ENCODE peak calls at places on chromosomes 5 and 9, in nine cellular contexts. One of them, this sample, is unnamed.

GRCh38 chr5:65356274-65356673 is 125.4 kb downstream of the ADAMTS6 start:
- DNase-seq in uterus: no peak
- DNase-seq in bronchial epithelial cell: no peak
- DNase-seq in GM23248: no peak
- DNase-seq in astrocyte of the spinal cord: no peak
- DNase-seq in epithelial cell of esophagus: no peak
- DNase-seq in neural progenitor cell: no peak
- DNase-seq in adrenal gland: no peak
- DNase-seq in dorsolateral prefrontal cortex: no peak
- DNase-seq in this sample: peak

GRCh38 chr5:171697591-171698102 is 88.0 kb upstream of the SMIM23 start:
- DNase-seq in astrocyte of the spinal cord: no peak
- DNase-seq in uterus: no peak
- DNase-seq in dorsolateral prefrontal cortex: no peak
- DNase-seq in neural progenitor cell: no peak
- DNase-seq in adrenal gland: no peak
- DNase-seq in GM23248: no peak
- DNase-seq in bronchial epithelial cell: no peak
- DNase-seq in epithelial cell of esophagus: no peak
- DNase-seq in this sample: no peak

GRCh38 chr5:131986161-131986912 is 25.1 kb downstream of the ACSL6 start:
- DNase-seq in neural progenitor cell: no peak
- DNase-seq in uterus: no peak
- DNase-seq in GM23248: no peak
- DNase-seq in epithelial cell of esophagus: no peak
- DNase-seq in adrenal gland: no peak
- DNase-seq in astrocyte of the spinal cord: no peak
- DNase-seq in dorsolateral prefrontal cortex: no peak
- DNase-seq in bronchial epithelial cell: no peak
- DNase-seq in this sample: no peak

GRCh38 chr9:94991961-94992907 is 265.7 kb downstream of the AOPEP start:
- DNase-seq in uterus: no peak
- DNase-seq in GM23248: no peak
- DNase-seq in bronchial epithelial cell: no peak
- DNase-seq in epithelial cell of esophagus: no peak
- DNase-seq in dorsolateral prefrontal cortex: no peak
- DNase-seq in adrenal gland: no peak
- DNase-seq in neural progenitor cell: no peak
- DNase-seq in astrocyte of the spinal cord: no peak
- DNase-seq in this sample: no peak

GRCh38 chr9:113973963-113974413 is 97.9 kb downstream of the ZNF618 start:
- DNase-seq in adrenal gland: no peak
- DNase-seq in astrocyte of the spinal cord: peak
- DNase-seq in epithelial cell of esophagus: no peak
- DNase-seq in GM23248: peak
- DNase-seq in neural progenitor cell: no peak
- DNase-seq in bronchial epithelial cell: peak
- DNase-seq in dorsolateral prefrontal cortex: no peak
- DNase-seq in uterus: no peak
- DNase-seq in this sample: peak

GRCh38 chr5:37735649-37736347 is 104.0 kb downstream of the GDNF start:
- DNase-seq in uterus: no peak
- DNase-seq in astrocyte of the spinal cord: peak
- DNase-seq in neural progenitor cell: no peak
- DNase-seq in epithelial cell of esophagus: no peak
- DNase-seq in GM23248: peak
- DNase-seq in dorsolateral prefrontal cortex: peak
- DNase-seq in bronchial epithelial cell: no peak
- DNase-seq in adrenal gland: no peak
- DNase-seq in this sample: peak

GRCh38 chr5:136192015-136192525 is 892 bp downstream of the SMIM32 start:
- DNase-seq in dorsolateral prefrontal cortex: no peak
- DNase-seq in neural progenitor cell: peak
- DNase-seq in astrocyte of the spinal cord: no peak
- DNase-seq in adrenal gland: no peak
- DNase-seq in epithelial cell of esophagus: peak
- DNase-seq in bronchial epithelial cell: no peak
- DNase-seq in GM23248: peak
- DNase-seq in uterus: no peak
- DNase-seq in this sample: peak

GRCh38 chr5:102738037-102738436 is 17.1 kb upstream of the PAM start:
- DNase-seq in uterus: no peak
- DNase-seq in dorsolateral prefrontal cortex: no peak
- DNase-seq in GM23248: no peak
- DNase-seq in bronchial epithelial cell: no peak
- DNase-seq in astrocyte of the spinal cord: no peak
- DNase-seq in neural progenitor cell: no peak
- DNase-seq in adrenal gland: no peak
- DNase-seq in epithelial cell of esophagus: no peak
- DNase-seq in this sample: no peak

GRCh38 chr5:128538249-128539037 is 398 bp upstream of the FBN2 start:
- DNase-seq in dorsolateral prefrontal cortex: no peak
- DNase-seq in uterus: peak
- DNase-seq in GM23248: peak
- DNase-seq in epithelial cell of esophagus: peak
- DNase-seq in astrocyte of the spinal cord: peak
- DNase-seq in neural progenitor cell: peak
- DNase-seq in adrenal gland: peak
- DNase-seq in bronchial epithelial cell: peak
- DNase-seq in this sample: peak

GRCh38 chr5:52799983-52800393 is 12.3 kb downstream of the ITGA1 start:
- DNase-seq in dorsolateral prefrontal cortex: peak
- DNase-seq in neural progenitor cell: peak
- DNase-seq in GM23248: peak
- DNase-seq in uterus: peak
- DNase-seq in astrocyte of the spinal cord: peak
- DNase-seq in bronchial epithelial cell: peak
- DNase-seq in adrenal gland: peak
- DNase-seq in epithelial cell of esophagus: peak
- DNase-seq in this sample: peak

GRCh38 chr5:87392170-87392569 is 20.6 kb downstream of the CCNH start:
- DNase-seq in uterus: no peak
- DNase-seq in GM23248: no peak
- DNase-seq in dorsolateral prefrontal cortex: no peak
- DNase-seq in neural progenitor cell: no peak
- DNase-seq in epithelial cell of esophagus: no peak
- DNase-seq in adrenal gland: no peak
- DNase-seq in bronchial epithelial cell: no peak
- DNase-seq in astrocyte of the spinal cord: no peak
- DNase-seq in this sample: no peak

GRCh38 chr9:98108540-98109031 is 10.4 kb downstream of the TRIM14 start:
- DNase-seq in bronchial epithelial cell: no peak
- DNase-seq in uterus: no peak
- DNase-seq in GM23248: no peak
- DNase-seq in epithelial cell of esophagus: no peak
- DNase-seq in astrocyte of the spinal cord: no peak
- DNase-seq in adrenal gland: no peak
- DNase-seq in neural progenitor cell: no peak
- DNase-seq in dorsolateral prefrontal cortex: no peak
- DNase-seq in this sample: no peak

GRCh38 chr5:56620903-56621680 is 194.3 kb upstream of the MAP3K1 start:
- DNase-seq in dorsolateral prefrontal cortex: no peak
- DNase-seq in uterus: no peak
- DNase-seq in adrenal gland: no peak
- DNase-seq in neural progenitor cell: no peak
- DNase-seq in astrocyte of the spinal cord: peak
- DNase-seq in GM23248: peak
- DNase-seq in epithelial cell of esophagus: no peak
- DNase-seq in bronchial epithelial cell: no peak
- DNase-seq in this sample: peak

GRCh38 chr5:9545301-9545958 is 445 bp downstream of the SEMA5A start:
- DNase-seq in uterus: peak
- DNase-seq in bronchial epithelial cell: no peak
- DNase-seq in dorsolateral prefrontal cortex: no peak
- DNase-seq in epithelial cell of esophagus: no peak
- DNase-seq in astrocyte of the spinal cord: no peak
- DNase-seq in neural progenitor cell: peak
- DNase-seq in GM23248: peak
- DNase-seq in adrenal gland: no peak
- DNase-seq in this sample: no peak
- H3K4me3 ChIP-seq in uterus: peak
- H3K4me3 ChIP-seq in bronchial epithelial cell: peak
- H3K4me3 ChIP-seq in dorsolateral prefrontal cortex: peak
- H3K4me3 ChIP-seq in epithelial cell of esophagus: peak
- H3K4me3 ChIP-seq in astrocyte of the spinal cord: peak
- H3K4me3 ChIP-seq in neural progenitor cell: peak
- H3K4me3 ChIP-seq in GM23248: peak
- H3K4me3 ChIP-seq in adrenal gland: peak
- H3K4me3 ChIP-seq in this sample: peak

GRCh38 chr5:177358333-177358939 is 712 bp downstream of the RGS14 start:
- DNase-seq in astrocyte of the spinal cord: no peak
- DNase-seq in epithelial cell of esophagus: no peak
- DNase-seq in GM23248: no peak
- DNase-seq in neural progenitor cell: no peak
- DNase-seq in uterus: no peak
- DNase-seq in dorsolateral prefrontal cortex: no peak
- DNase-seq in bronchial epithelial cell: no peak
- DNase-seq in adrenal gland: no peak
- DNase-seq in this sample: no peak

GRCh38 chr5:177355162-177355867 is 2.4 kb upstream of the RGS14 start:
- DNase-seq in dorsolateral prefrontal cortex: no peak
- DNase-seq in uterus: no peak
- DNase-seq in adrenal gland: no peak
- DNase-seq in epithelial cell of esophagus: no peak
- DNase-seq in bronchial epithelial cell: no peak
- DNase-seq in astrocyte of the spinal cord: no peak
- DNase-seq in GM23248: no peak
- DNase-seq in neural progenitor cell: no peak
- DNase-seq in this sample: no peak

GRCh38 chr5:177355868-177356168 is 1.9 kb upstream of the RGS14 start:
- DNase-seq in astrocyte of the spinal cord: no peak
- DNase-seq in GM23248: no peak
- DNase-seq in epithelial cell of esophagus: no peak
- DNase-seq in neural progenitor cell: no peak
- DNase-seq in dorsolateral prefrontal cortex: no peak
- DNase-seq in bronchial epithelial cell: no peak
- DNase-seq in adrenal gland: no peak
- DNase-seq in uterus: no peak
- DNase-seq in this sample: no peak

GRCh38 chr5:177357459-177358332 is at the start of gene RGS14:
- DNase-seq in bronchial epithelial cell: peak
- DNase-seq in epithelial cell of esophagus: peak
- DNase-seq in astrocyte of the spinal cord: peak
- DNase-seq in neural progenitor cell: no peak
- DNase-seq in adrenal gland: no peak
- DNase-seq in uterus: no peak
- DNase-seq in dorsolateral prefrontal cortex: no peak
- DNase-seq in GM23248: peak
- DNase-seq in this sample: peak

GRCh38 chr5:177356756-177357458 is 817 bp upstream of the RGS14 start:
- DNase-seq in epithelial cell of esophagus: no peak
- DNase-seq in neural progenitor cell: no peak
- DNase-seq in astrocyte of the spinal cord: no peak
- DNase-seq in adrenal gland: no peak
- DNase-seq in GM23248: no peak
- DNase-seq in uterus: no peak
- DNase-seq in dorsolateral prefrontal cortex: no peak
- DNase-seq in bronchial epithelial cell: no peak
- DNase-seq in this sample: no peak
- H3K4me3 ChIP-seq in epithelial cell of esophagus: no peak
- H3K4me3 ChIP-seq in neural progenitor cell: no peak
- H3K4me3 ChIP-seq in astrocyte of the spinal cord: no peak
- H3K4me3 ChIP-seq in adrenal gland: no peak
- H3K4me3 ChIP-seq in GM23248: no peak
- H3K4me3 ChIP-seq in uterus: no peak
- H3K4me3 ChIP-seq in dorsolateral prefrontal cortex: no peak
- H3K4me3 ChIP-seq in bronchial epithelial cell: no peak
- H3K4me3 ChIP-seq in this sample: no peak

GRCh38 chr9:134335490-134336173 is 9.4 kb downstream of the RXRA start:
- DNase-seq in GM23248: no peak
- DNase-seq in adrenal gland: no peak
- DNase-seq in dorsolateral prefrontal cortex: no peak
- DNase-seq in astrocyte of the spinal cord: no peak
- DNase-seq in epithelial cell of esophagus: no peak
- DNase-seq in bronchial epithelial cell: no peak
- DNase-seq in uterus: no peak
- DNase-seq in neural progenitor cell: no peak
- DNase-seq in this sample: no peak

GRCh38 chr9:134335095-134335489 is 8.8 kb downstream of the RXRA start:
- DNase-seq in adrenal gland: no peak
- DNase-seq in GM23248: peak
- DNase-seq in bronchial epithelial cell: peak
- DNase-seq in astrocyte of the spinal cord: no peak
- DNase-seq in uterus: no peak
- DNase-seq in epithelial cell of esophagus: peak
- DNase-seq in dorsolateral prefrontal cortex: no peak
- DNase-seq in neural progenitor cell: no peak
- DNase-seq in this sample: no peak

GRCh38 chr9:134336924-134337323 is 10.7 kb downstream of the RXRA start:
- DNase-seq in epithelial cell of esophagus: no peak
- DNase-seq in uterus: no peak
- DNase-seq in astrocyte of the spinal cord: no peak
- DNase-seq in adrenal gland: no peak
- DNase-seq in neural progenitor cell: no peak
- DNase-seq in GM23248: no peak
- DNase-seq in dorsolateral prefrontal cortex: no peak
- DNase-seq in bronchial epithelial cell: no peak
- DNase-seq in this sample: no peak

GRCh38 chr9:134337469-134337868 is 11.2 kb downstream of the RXRA start:
- DNase-seq in epithelial cell of esophagus: no peak
- DNase-seq in adrenal gland: no peak
- DNase-seq in astrocyte of the spinal cord: no peak
- DNase-seq in dorsolateral prefrontal cortex: no peak
- DNase-seq in neural progenitor cell: no peak
- DNase-seq in GM23248: no peak
- DNase-seq in uterus: no peak
- DNase-seq in bronchial epithelial cell: no peak
- DNase-seq in this sample: no peak

DNA sequence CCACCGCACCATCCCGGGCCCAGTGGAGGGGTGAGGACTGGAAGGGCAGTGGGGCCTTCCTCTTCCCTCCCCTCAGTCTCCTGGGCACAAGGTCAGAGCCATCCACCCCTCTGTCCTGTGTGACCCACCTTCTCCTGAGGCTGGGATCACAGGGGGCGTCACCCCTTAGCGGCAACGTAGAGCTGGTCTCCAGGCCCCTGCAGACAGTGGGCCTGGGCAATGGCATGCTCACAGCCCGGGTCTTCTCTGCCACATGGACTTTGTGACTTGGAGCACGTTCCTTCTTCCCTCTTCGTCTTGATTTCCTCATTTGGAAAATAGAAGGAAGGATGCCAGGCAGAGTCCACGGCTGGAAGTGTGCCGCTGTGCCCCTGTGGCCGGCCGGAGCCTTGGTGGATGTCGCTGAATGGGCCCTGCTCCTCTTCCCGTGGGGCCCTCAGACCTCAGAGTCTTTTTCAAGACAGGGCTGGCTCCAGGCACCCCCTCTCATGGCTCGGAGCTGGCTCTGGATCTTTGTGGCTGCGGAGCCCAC is 10.0 kb downstream of the RXRA start:
- DNase-seq in uterus: no peak
- DNase-seq in astrocyte of the spinal cord: no peak
- DNase-seq in dorsolateral prefrontal cortex: no peak
- DNase-seq in epithelial cell of esophagus: no peak
- DNase-seq in neural progenitor cell: no peak
- DNase-seq in bronchial epithelial cell: no peak
- DNase-seq in GM23248: no peak
- DNase-seq in adrenal gland: no peak
- DNase-seq in this sample: no peak
- H3K4me3 ChIP-seq in uterus: no peak
- H3K4me3 ChIP-seq in astrocyte of the spinal cord: no peak
- H3K4me3 ChIP-seq in dorsolateral prefrontal cortex: no peak
- H3K4me3 ChIP-seq in epithelial cell of esophagus: no peak
- H3K4me3 ChIP-seq in neural progenitor cell: no peak
- H3K4me3 ChIP-seq in bronchial epithelial cell: no peak
- H3K4me3 ChIP-seq in GM23248: no peak
- H3K4me3 ChIP-seq in adrenal gland: no peak
- H3K4me3 ChIP-seq in this sample: no peak

GRCh38 chr9:37407468-37407867 is 15.0 kb upstream of the GRHPR start:
- DNase-seq in epithelial cell of esophagus: no peak
- DNase-seq in uterus: no peak
- DNase-seq in GM23248: peak
- DNase-seq in dorsolateral prefrontal cortex: no peak
- DNase-seq in bronchial epithelial cell: peak
- DNase-seq in neural progenitor cell: no peak
- DNase-seq in astrocyte of the spinal cord: no peak
- DNase-seq in adrenal gland: no peak
- DNase-seq in this sample: no peak
- H3K4me3 ChIP-seq in epithelial cell of esophagus: no peak
- H3K4me3 ChIP-seq in uterus: no peak
- H3K4me3 ChIP-seq in GM23248: no peak
- H3K4me3 ChIP-seq in dorsolateral prefrontal cortex: no peak
- H3K4me3 ChIP-seq in bronchial epithelial cell: no peak
- H3K4me3 ChIP-seq in neural progenitor cell: no peak
- H3K4me3 ChIP-seq in astrocyte of the spinal cord: no peak
- H3K4me3 ChIP-seq in adrenal gland: no peak
- H3K4me3 ChIP-seq in this sample: no peak

This sample was measured in cardiac fibroblast.